ENCODE peak calls at places on chromosomes 16 and 17, in four cellular contexts. Z is HepG2, M is K562, J is GM12878. R is an unnamed sample.

GRCh38 chr16:81815429-81815766 is 36.3 kb downstream of the PLCG2 start:
- DNase-seq in Z (no peak), J (peak; percentile 82), M (no peak), R (no peak)

GRCh38 chr17:6755731-6756184 is at the start of gene XAF1:
- DNase-seq in J (peak; percentile 40), M (no peak), Z (no peak), R (no peak)

GRCh38 chr16:77470851-77471250 is 36.0 kb upstream of the ADAMTS18 start:
- DNase-seq in M (no peak), J (no peak), Z (no peak), R (no peak)

GRCh38 chr16:30997000-30997886 is 12.2 kb downstream of the HSD3B7 start:
- DNase-seq in M (peak; percentile 99), Z (peak; percentile 79), J (peak; percentile 51), R (peak; percentile 87)

GRCh38 chr17:58193641-58194259 is 1.2 kb downstream of the EPX start:
- DNase-seq in Z (no peak), M (peak; percentile 37), J (no peak), R (peak; percentile 69)

GRCh38 chr17:28511858-28512461 is 5.8 kb downstream of the FOXN1 start:
- DNase-seq in Z (no peak), M (no peak), J (no peak), R (no peak)

GRCh38 chr17:14337596-14338079 is 36.8 kb downstream of the HS3ST3B1 start:
- DNase-seq in J (no peak), M (no peak), Z (no peak), R (no peak)

GRCh38 chr16:85898521-85899442 is at the start of gene IRF8:
- DNase-seq in M (no peak), J (peak; percentile 59), Z (no peak), R (peak; percentile 71)

GRCh38 chr16:8655184-8655717 is 19.2 kb upstream of the ABAT start:
- DNase-seq in Z (peak; percentile 73), J (peak; percentile 31), M (no peak), R (peak; percentile 57)

GRCh38 chr16:11977206-11978041 is 890 bp downstream of the SNX29 start:
- DNase-seq in M (peak; percentile 46), Z (no peak), J (no peak), R (no peak)

GRCh38 chr16:9787717-9788116 is 394.5 kb downstream of the GRIN2A start:
- DNase-seq in J (peak; percentile 15), M (peak; percentile 10), Z (no peak), R (no peak)

GRCh38 chr16:73565263-73565662 is 517.3 kb upstream of the ZFHX3 start:
- DNase-seq in J (no peak), M (no peak), Z (peak; percentile 23), R (no peak)

GRCh38 chr17:58325289-58325726 is 3.3 kb downstream of the TSPOAP1 start:
- DNase-seq in M (no peak), J (no peak), Z (no peak), R (peak; percentile 78)

GRCh38 chr16:75273054-75273925 is 21.9 kb upstream of the BCAR1 start:
- DNase-seq in M (no peak), J (no peak), Z (no peak), R (no peak)

GRCh38 chr17:32529604-32530003 is 42.8 kb downstream of the CDK5R1 start:
- DNase-seq in J (no peak), M (no peak), Z (no peak), R (no peak)

GRCh38 chr17:75872434-75873351 is 5.7 kb downstream of the TRIM47 start:
- DNase-seq in Z (peak; percentile 99), J (no peak), M (peak; percentile 33), R (no peak)

GRCh38 chr16:12557808-12558207 is 245.9 kb downstream of the CPPED1 start:
- DNase-seq in M (no peak), J (no peak), Z (no peak), R (no peak)

GRCh38 chr16:53912155-53912554 is 208.2 kb downstream of the FTO start:
- DNase-seq in J (peak; percentile 2), Z (no peak), M (no peak), R (no peak)

GRCh38 chr17:37605813-37606505 is 3.3 kb downstream of the SYNRG start:
- DNase-seq in J (no peak), Z (no peak), M (no peak), R (no peak)

GRCh38 chr16:57757326-57757786 is 21.8 kb downstream of the KATNB1 start:
- DNase-seq in M (peak; percentile 93), Z (peak; percentile 73), J (no peak), R (peak; percentile 94)

GRCh38 chr16:75566889-75567255 is 693 bp downstream of the GABARAPL2 start:
- DNase-seq in J (no peak), Z (no peak), M (peak; percentile 48), R (peak; percentile 33)

GRCh38 chr17:44083250-44083849 is 12.8 kb downstream of the G6PC3 start:
- DNase-seq in J (no peak), M (no peak), Z (peak; percentile 88), R (peak; percentile 26)

GRCh38 chr16:52912565-52913173 is 140.0 kb downstream of the CHD9NB start:
- DNase-seq in J (peak; percentile 11), M (peak; percentile 55), Z (peak; percentile 78), R (peak; percentile 83)

GRCh38 chr16:77943770-77944169 is 78.6 kb upstream of the CLEC3A start:
- DNase-seq in J (no peak), M (no peak), Z (no peak), R (no peak)

GRCh38 chr17:56358651-56359050 is 205.4 kb downstream of the ANKFN1 start:
- DNase-seq in Z (no peak), M (no peak), J (no peak), R (no peak)

GRCh38 chr17:35129154-35129972 is 7.9 kb downstream of the FNDC8 start:
- DNase-seq in J (no peak), M (no peak), Z (no peak), R (no peak)

GRCh38 chr16:89324056-89325010 is 106.8 kb downstream of the ZNF778 start:
- DNase-seq in J (peak; percentile 90), M (no peak), Z (no peak), R (peak; percentile 1)

GRCh38 chr16:5379948-5380347 is 282.4 kb upstream of the EEF2KMT start:
- DNase-seq in M (no peak), Z (no peak), J (no peak), R (no peak)

GRCh38 chr16:53948734-53949430 is 244.9 kb downstream of the FTO start:
- DNase-seq in Z (no peak), J (no peak), M (no peak), R (no peak)

DNA sequence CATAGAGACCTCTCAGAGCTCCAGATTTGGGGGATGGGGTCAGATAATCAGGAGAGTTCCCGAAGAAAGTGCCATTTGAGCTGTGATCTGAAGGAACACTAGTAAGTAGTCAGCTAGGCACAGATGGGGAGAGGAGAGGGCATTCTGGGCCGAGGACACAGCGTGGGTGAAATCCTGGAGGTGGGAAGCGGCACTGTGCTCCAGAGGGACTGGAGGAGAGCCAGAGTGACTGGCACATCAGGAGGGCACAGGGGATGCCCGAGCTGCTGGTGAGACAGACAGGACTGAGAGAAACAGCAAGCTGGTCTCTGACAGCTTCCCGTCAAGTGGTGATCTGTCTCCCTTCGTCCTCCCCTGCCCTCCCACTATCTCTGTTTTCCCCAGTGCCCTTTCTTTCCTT is 40.6 kb downstream of the KNOP1 start:
- DNase-seq in J (no peak), Z (no peak), M (no peak), R (no peak)
- TF ChIP-seq CBFB in J (no peak), Z (no peak), M (no peak), R (no peak)

GRCh38 chr16:23149993-23150364 is 727 bp upstream of the USP31 start:
- DNase-seq in M (no peak), Z (no peak), J (no peak), R (no peak)

GRCh38 chr16:23149267-23149992 is at the start of gene USP31:
- DNase-seq in Z (peak; percentile 96), M (peak; percentile 89), J (peak; percentile 78), R (peak; percentile 96)

GRCh38 chr16:23148166-23148512 is 1.1 kb downstream of the USP31 start:
- DNase-seq in M (no peak), Z (no peak), J (no peak), R (no peak)

GRCh38 chr16:23147666-23148065 is 1.6 kb downstream of the USP31 start:
- DNase-seq in J (no peak), Z (no peak), M (no peak), R (no peak)

GRCh38 chr16:23148513-23149266 is 562 bp downstream of the USP31 start:
- DNase-seq in M (peak; percentile 67), Z (peak; percentile 76), J (no peak), R (peak; percentile 38)
- TF ChIP-seq CBFB in M (no peak), Z (no peak), J (no peak), R (no peak)

GRCh38 chr16:397736-398332 is 835 bp downstream of the NME4 start:
- DNase-seq in M (no peak), Z (peak; percentile 74), J (no peak), R (peak; percentile 79)
- TF ChIP-seq CBFB in M (no peak), Z (no peak), J (no peak), R (no peak)

GRCh38 chr17:77332981-77333685 is 192.4 kb downstream of the SEC14L1 start:
- DNase-seq in J (no peak), Z (no peak), M (peak; percentile 45), R (no peak)
- TF ChIP-seq CBFB in J (no peak), Z (no peak), M (no peak), R (no peak)

GRCh38 chr17:41098042-41098441 is at the start of gene KRTAP4-8:
- DNase-seq in Z (no peak), J (no peak), M (no peak), R (no peak)

GRCh38 chr17:41100081-41100480 is 1.9 kb downstream of the KRTAP4-16 start:
- DNase-seq in M (no peak), J (no peak), Z (no peak), R (no peak)

GRCh38 chr17:41098476-41098875 is 534 bp upstream of the KRTAP4-8 start:
- DNase-seq in J (no peak), M (no peak), Z (no peak), R (no peak)

GRCh38 chr17:41103896-41104295 is 1.3 kb upstream of the KRTAP4-9 start:
- DNase-seq in Z (no peak), J (no peak), M (no peak), R (no peak)

DNA sequence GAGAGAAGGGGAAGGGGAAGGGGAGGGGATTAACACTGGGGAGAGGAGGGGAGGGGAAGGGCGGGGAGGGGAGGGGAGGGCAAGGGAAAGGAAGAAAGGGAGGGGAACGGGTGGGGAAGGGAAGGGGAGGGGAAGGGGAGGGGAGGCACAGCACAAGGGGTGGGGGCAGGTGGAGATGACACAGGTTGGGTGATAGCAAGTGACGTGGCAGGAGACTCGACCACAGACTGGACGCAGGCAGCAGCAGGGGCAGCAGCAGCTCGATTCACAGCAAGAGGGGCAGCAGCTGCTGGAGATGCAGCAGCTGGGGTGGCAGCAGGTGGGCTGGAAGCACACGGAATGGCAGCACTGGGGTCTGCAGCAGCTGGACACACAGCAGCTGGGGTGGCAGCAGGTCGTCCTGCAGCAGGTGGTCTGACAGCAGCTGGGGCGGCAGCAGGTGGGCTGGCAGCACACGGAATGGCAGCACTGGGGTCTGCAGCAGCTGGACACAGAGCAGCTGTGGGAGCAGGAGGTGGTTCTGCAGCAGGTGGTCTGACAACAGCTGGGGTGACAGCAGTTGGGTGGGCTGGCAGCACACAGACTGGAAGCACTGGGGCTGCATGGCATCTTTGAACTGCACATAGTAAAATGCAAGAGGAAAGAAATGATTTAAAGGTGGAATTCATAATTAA is at the start of gene KRTAP4-16:
- DNase-seq in M (no peak), Z (no peak), J (no peak), R (no peak)
- TF ChIP-seq CBFB in M (no peak), Z (no peak), J (no peak), R (no peak)

GRCh38 chr17:17437461-17437860 is 39.3 kb upstream of the MED9 start:
- DNase-seq in J (no peak), Z (no peak), M (no peak), R (no peak)
- TF ChIP-seq CBFB in J (no peak), Z (no peak), M (no peak), R (no peak)

GRCh38 chr17:66387391-66387981 is 85.1 kb downstream of the PRKCA start:
- DNase-seq in Z (no peak), J (no peak), M (no peak), R (no peak)
- TF ChIP-seq CBFB in Z (no peak), J (no peak), M (no peak), R (no peak)

R was measured in WTC11.